ENCODE peak calls at places on chromosomes 13 and 19, in five cellular contexts. One of them, this sample, is unnamed.

GRCh38 chr13:77599351-77599750 is 63.8 kb downstream of the SCEL start:
- DNase-seq in activated CD8-positive, alpha-beta T cell treated with anti-CD3 and anti-CD28 coated beads for 36 hours: no peak
- DNase-seq in spleen: no peak
- DNase-seq in HFFc6: no peak
- DNase-seq in cardiac fibroblast: no peak
- DNase-seq in this sample: no peak

GRCh38 chr19:6021878-6022569 is 44.1 kb upstream of the RANBP3 start:
- DNase-seq in HFFc6: peak
- DNase-seq in spleen: peak
- DNase-seq in cardiac fibroblast: peak
- DNase-seq in activated CD8-positive, alpha-beta T cell treated with anti-CD3 and anti-CD28 coated beads for 36 hours: peak
- DNase-seq in this sample: no peak

GRCh38 chr13:32538234-32538620 is 368 bp downstream of the N4BP2L2 start:
- DNase-seq in activated CD8-positive, alpha-beta T cell treated with anti-CD3 and anti-CD28 coated beads for 36 hours: peak
- DNase-seq in spleen: peak
- DNase-seq in cardiac fibroblast: peak
- DNase-seq in HFFc6: peak
- DNase-seq in this sample: no peak

GRCh38 chr19:45919678-45920077 is 5.1 kb upstream of the NANOS2 start:
- DNase-seq in cardiac fibroblast: no peak
- DNase-seq in HFFc6: no peak
- DNase-seq in activated CD8-positive, alpha-beta T cell treated with anti-CD3 and anti-CD28 coated beads for 36 hours: peak
- DNase-seq in spleen: no peak
- DNase-seq in this sample: no peak

GRCh38 chr13:94352057-94352456 is 127.4 kb downstream of the DCT start:
- DNase-seq in HFFc6: no peak
- DNase-seq in spleen: no peak
- DNase-seq in activated CD8-positive, alpha-beta T cell treated with anti-CD3 and anti-CD28 coated beads for 36 hours: no peak
- DNase-seq in cardiac fibroblast: peak
- DNase-seq in this sample: no peak

GRCh38 chr19:35153701-35154534 is 617 bp upstream of the FXYD5 start:
- DNase-seq in HFFc6: no peak
- DNase-seq in activated CD8-positive, alpha-beta T cell treated with anti-CD3 and anti-CD28 coated beads for 36 hours: peak
- DNase-seq in spleen: peak
- DNase-seq in cardiac fibroblast: no peak
- DNase-seq in this sample: no peak

GRCh38 chr19:57351867-57352266 is 796 bp downstream of the ZNF304 start:
- DNase-seq in HFFc6: peak
- DNase-seq in spleen: no peak
- DNase-seq in cardiac fibroblast: peak
- DNase-seq in activated CD8-positive, alpha-beta T cell treated with anti-CD3 and anti-CD28 coated beads for 36 hours: peak
- DNase-seq in this sample: no peak

GRCh38 chr19:58399903-58400637 is 4.6 kb downstream of the RNF225 start:
- DNase-seq in spleen: no peak
- DNase-seq in activated CD8-positive, alpha-beta T cell treated with anti-CD3 and anti-CD28 coated beads for 36 hours: no peak
- DNase-seq in cardiac fibroblast: no peak
- DNase-seq in HFFc6: no peak
- DNase-seq in this sample: no peak

GRCh38 chr13:77574076-77574475 is 38.6 kb downstream of the SCEL start:
- DNase-seq in cardiac fibroblast: no peak
- DNase-seq in spleen: no peak
- DNase-seq in activated CD8-positive, alpha-beta T cell treated with anti-CD3 and anti-CD28 coated beads for 36 hours: no peak
- DNase-seq in HFFc6: no peak
- DNase-seq in this sample: no peak

GRCh38 chr13:100515410-100515800 is 73.2 kb downstream of the GGACT start:
- DNase-seq in cardiac fibroblast: no peak
- DNase-seq in HFFc6: no peak
- DNase-seq in spleen: no peak
- DNase-seq in activated CD8-positive, alpha-beta T cell treated with anti-CD3 and anti-CD28 coated beads for 36 hours: no peak
- DNase-seq in this sample: no peak

GRCh38 chr19:43499042-43499441 is 5.5 kb downstream of the PHLDB3 start:
- DNase-seq in cardiac fibroblast: no peak
- DNase-seq in spleen: no peak
- DNase-seq in HFFc6: no peak
- DNase-seq in activated CD8-positive, alpha-beta T cell treated with anti-CD3 and anti-CD28 coated beads for 36 hours: no peak
- DNase-seq in this sample: no peak

GRCh38 chr13:77584111-77584510 is 48.6 kb downstream of the SCEL start:
- DNase-seq in activated CD8-positive, alpha-beta T cell treated with anti-CD3 and anti-CD28 coated beads for 36 hours: no peak
- DNase-seq in HFFc6: no peak
- DNase-seq in spleen: no peak
- DNase-seq in cardiac fibroblast: no peak
- DNase-seq in this sample: no peak

GRCh38 chr19:45601524-45602522 is at the start of gene GPR4:
- DNase-seq in cardiac fibroblast: no peak
- DNase-seq in HFFc6: no peak
- DNase-seq in spleen: no peak
- DNase-seq in activated CD8-positive, alpha-beta T cell treated with anti-CD3 and anti-CD28 coated beads for 36 hours: no peak
- DNase-seq in this sample: no peak

GRCh38 chr19:32498641-32499200 is 82.3 kb upstream of the PDCD5 start:
- DNase-seq in cardiac fibroblast: no peak
- DNase-seq in spleen: no peak
- DNase-seq in activated CD8-positive, alpha-beta T cell treated with anti-CD3 and anti-CD28 coated beads for 36 hours: peak
- DNase-seq in HFFc6: no peak
- DNase-seq in this sample: no peak

GRCh38 chr19:4533334-4533733 is 1.7 kb downstream of the PLIN5 start:
- DNase-seq in spleen: no peak
- DNase-seq in HFFc6: no peak
- DNase-seq in cardiac fibroblast: no peak
- DNase-seq in activated CD8-positive, alpha-beta T cell treated with anti-CD3 and anti-CD28 coated beads for 36 hours: no peak
- DNase-seq in this sample: no peak

GRCh38 chr19:11735375-11735774 is 3.4 kb downstream of the ZNF823 start:
- DNase-seq in cardiac fibroblast: no peak
- DNase-seq in spleen: no peak
- DNase-seq in HFFc6: no peak
- DNase-seq in activated CD8-positive, alpha-beta T cell treated with anti-CD3 and anti-CD28 coated beads for 36 hours: no peak
- DNase-seq in this sample: no peak

GRCh38 chr13:101514695-101515275 is 62.3 kb downstream of the ITGBL1 start:
- DNase-seq in HFFc6: peak
- DNase-seq in spleen: no peak
- DNase-seq in cardiac fibroblast: peak
- DNase-seq in activated CD8-positive, alpha-beta T cell treated with anti-CD3 and anti-CD28 coated beads for 36 hours: peak
- DNase-seq in this sample: no peak

GRCh38 chr19:50418186-50419021 is at the start of gene SPIB:
- DNase-seq in spleen: peak
- DNase-seq in activated CD8-positive, alpha-beta T cell treated with anti-CD3 and anti-CD28 coated beads for 36 hours: no peak
- DNase-seq in cardiac fibroblast: no peak
- DNase-seq in HFFc6: no peak
- DNase-seq in this sample: no peak

GRCh38 chr13:110507678-110508381 is 53.7 kb downstream of the RAB20 start:
- DNase-seq in spleen: no peak
- DNase-seq in HFFc6: no peak
- DNase-seq in cardiac fibroblast: no peak
- DNase-seq in activated CD8-positive, alpha-beta T cell treated with anti-CD3 and anti-CD28 coated beads for 36 hours: no peak
- DNase-seq in this sample: no peak
- TF ChIP-seq CTCF in spleen: no peak
- TF ChIP-seq CTCF in HFFc6: peak
- TF ChIP-seq CTCF in cardiac fibroblast: peak
- TF ChIP-seq CTCF in activated CD8-positive, alpha-beta T cell treated with anti-CD3 and anti-CD28 coated beads for 36 hours: no peak
- TF ChIP-seq CTCF in this sample: no peak

GRCh38 chr13:45468676-45469075 is 3.9 kb downstream of the COG3 start:
- DNase-seq in activated CD8-positive, alpha-beta T cell treated with anti-CD3 and anti-CD28 coated beads for 36 hours: peak
- DNase-seq in cardiac fibroblast: peak
- DNase-seq in HFFc6: no peak
- DNase-seq in spleen: no peak
- DNase-seq in this sample: no peak

GRCh38 chr13:45466359-45466758 is 1.6 kb downstream of the COG3 start:
- DNase-seq in activated CD8-positive, alpha-beta T cell treated with anti-CD3 and anti-CD28 coated beads for 36 hours: no peak
- DNase-seq in HFFc6: no peak
- DNase-seq in spleen: no peak
- DNase-seq in cardiac fibroblast: no peak
- DNase-seq in this sample: no peak

GRCh38 chr13:45464687-45465453 is at the start of gene COG3:
- DNase-seq in cardiac fibroblast: peak
- DNase-seq in HFFc6: peak
- DNase-seq in spleen: peak
- DNase-seq in activated CD8-positive, alpha-beta T cell treated with anti-CD3 and anti-CD28 coated beads for 36 hours: peak
- DNase-seq in this sample: peak

DNA sequence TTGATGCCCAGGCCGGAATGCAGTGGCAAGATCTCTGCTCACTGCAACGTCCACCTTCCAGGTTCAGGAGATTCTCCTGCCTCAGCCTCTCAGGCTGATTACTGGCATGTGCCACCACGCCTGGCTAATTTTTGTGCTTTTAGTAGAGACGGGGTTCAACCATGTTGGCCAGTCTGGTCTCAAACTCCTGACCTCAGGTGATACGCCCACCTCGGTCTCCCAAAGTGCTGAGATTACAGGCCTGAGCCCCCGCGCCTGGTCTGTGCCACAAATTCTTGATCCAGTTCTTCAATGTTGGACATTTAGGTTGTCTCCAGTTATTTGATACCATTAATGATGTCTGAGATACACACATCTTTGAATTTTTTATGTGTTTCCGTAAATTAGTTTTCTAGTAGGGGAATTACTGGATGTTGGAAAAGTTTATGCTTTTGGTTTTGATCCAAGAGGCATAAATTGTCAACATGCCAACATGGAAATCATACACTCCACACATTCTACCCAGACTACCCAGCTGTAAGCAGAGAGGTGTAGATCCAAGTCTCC is 525 bp upstream of the COG3 start:
- DNase-seq in spleen: peak
- DNase-seq in activated CD8-positive, alpha-beta T cell treated with anti-CD3 and anti-CD28 coated beads for 36 hours: no peak
- DNase-seq in HFFc6: no peak
- DNase-seq in cardiac fibroblast: no peak
- DNase-seq in this sample: no peak
- TF ChIP-seq CTCF in spleen: no peak
- TF ChIP-seq CTCF in activated CD8-positive, alpha-beta T cell treated with anti-CD3 and anti-CD28 coated beads for 36 hours: peak
- TF ChIP-seq CTCF in HFFc6: no peak
- TF ChIP-seq CTCF in cardiac fibroblast: peak
- TF ChIP-seq CTCF in this sample: peak

DNA sequence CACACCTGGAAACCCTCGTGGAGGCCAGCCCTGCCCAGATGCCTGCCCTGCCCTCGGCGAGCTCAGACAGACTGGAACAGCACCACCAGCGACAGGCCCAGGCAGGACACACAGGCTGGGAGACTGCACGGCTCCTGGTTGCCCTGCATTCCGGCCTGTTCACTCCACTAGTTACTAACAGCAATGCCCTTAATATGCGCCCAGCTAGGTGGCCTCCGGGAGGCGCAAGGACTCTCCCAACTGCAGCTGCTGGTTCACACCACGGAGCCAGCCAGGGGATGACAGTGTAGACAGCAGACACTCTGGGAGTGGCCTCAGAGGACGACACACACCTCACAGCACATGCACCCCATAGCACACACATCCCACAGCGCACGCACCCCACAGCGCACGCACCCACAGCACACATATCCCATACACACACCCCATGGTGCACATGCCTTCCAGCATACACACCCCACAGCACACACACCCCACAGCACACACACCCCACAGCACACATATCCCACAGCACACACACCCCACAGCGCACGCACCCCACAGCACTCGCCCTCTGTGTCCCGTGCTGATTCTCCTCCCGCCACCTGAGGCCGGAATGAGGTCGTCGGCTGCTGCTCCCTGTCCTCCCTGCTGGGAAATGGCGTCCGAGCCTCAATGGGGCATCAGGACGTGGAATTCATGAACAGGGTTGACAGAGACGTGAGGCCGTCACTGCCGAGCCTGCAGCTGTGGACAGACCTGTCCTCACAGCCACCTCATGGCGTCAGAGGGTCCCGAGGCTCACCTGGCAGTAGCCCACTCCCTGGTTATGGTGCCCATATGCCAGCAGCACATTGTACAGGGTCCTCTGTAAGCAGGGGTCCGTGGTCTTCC is 13.6 kb downstream of the GRTP1 start:
- DNase-seq in cardiac fibroblast: no peak
- DNase-seq in HFFc6: no peak
- DNase-seq in spleen: peak
- DNase-seq in activated CD8-positive, alpha-beta T cell treated with anti-CD3 and anti-CD28 coated beads for 36 hours: peak
- DNase-seq in this sample: no peak
- TF ChIP-seq CTCF in cardiac fibroblast: no peak
- TF ChIP-seq CTCF in HFFc6: no peak
- TF ChIP-seq CTCF in spleen: no peak
- TF ChIP-seq CTCF in activated CD8-positive, alpha-beta T cell treated with anti-CD3 and anti-CD28 coated beads for 36 hours: no peak
- TF ChIP-seq CTCF in this sample: peak

GRCh38 chr19:1267441-1268391 is 1.4 kb upstream of the CIRBP start:
- DNase-seq in HFFc6: peak
- DNase-seq in cardiac fibroblast: peak
- DNase-seq in spleen: peak
- DNase-seq in activated CD8-positive, alpha-beta T cell treated with anti-CD3 and anti-CD28 coated beads for 36 hours: no peak
- DNase-seq in this sample: no peak

GRCh38 chr19:1266116-1266817 is 2.9 kb upstream of the CIRBP start:
- DNase-seq in activated CD8-positive, alpha-beta T cell treated with anti-CD3 and anti-CD28 coated beads for 36 hours: peak
- DNase-seq in cardiac fibroblast: peak
- DNase-seq in spleen: peak
- DNase-seq in HFFc6: peak
- DNase-seq in this sample: no peak

GRCh38 chr19:1264801-1265610 is 4.1 kb upstream of the CIRBP start:
- DNase-seq in HFFc6: peak
- DNase-seq in activated CD8-positive, alpha-beta T cell treated with anti-CD3 and anti-CD28 coated beads for 36 hours: no peak
- DNase-seq in cardiac fibroblast: peak
- DNase-seq in spleen: peak
- DNase-seq in this sample: no peak

GRCh38 chr19:1266818-1267440 is 2.2 kb upstream of the CIRBP start:
- DNase-seq in activated CD8-positive, alpha-beta T cell treated with anti-CD3 and anti-CD28 coated beads for 36 hours: peak
- DNase-seq in cardiac fibroblast: no peak
- DNase-seq in spleen: peak
- DNase-seq in HFFc6: peak
- DNase-seq in this sample: no peak

DNA sequence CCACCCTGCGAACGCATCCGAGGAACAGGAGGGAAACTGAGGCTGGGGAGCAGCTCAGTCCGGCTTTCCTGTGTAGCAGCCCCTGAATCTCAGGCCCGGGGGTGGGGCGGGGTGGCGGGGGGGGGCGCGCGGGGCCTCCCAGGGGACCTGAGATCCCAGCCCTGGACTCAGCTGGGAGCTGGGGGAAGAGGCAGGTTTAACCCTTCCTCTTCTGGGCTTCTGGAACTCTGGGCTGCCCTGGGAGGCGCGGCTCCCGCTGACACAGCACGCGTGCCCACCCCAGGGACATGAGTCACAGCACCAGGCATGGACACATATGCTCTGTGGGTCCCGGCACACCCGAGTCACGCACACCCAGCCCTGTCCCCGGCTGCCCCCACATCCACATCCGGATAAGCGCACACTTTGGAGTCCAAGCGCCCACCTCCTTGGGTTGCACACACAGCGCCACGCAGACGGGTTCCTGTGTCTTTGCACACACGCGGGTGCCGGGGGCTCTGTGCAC is 3.5 kb upstream of the CIRBP start:
- DNase-seq in cardiac fibroblast: peak
- DNase-seq in activated CD8-positive, alpha-beta T cell treated with anti-CD3 and anti-CD28 coated beads for 36 hours: peak
- DNase-seq in HFFc6: peak
- DNase-seq in spleen: peak
- DNase-seq in this sample: no peak
- TF ChIP-seq CTCF in cardiac fibroblast: no peak
- TF ChIP-seq CTCF in activated CD8-positive, alpha-beta T cell treated with anti-CD3 and anti-CD28 coated beads for 36 hours: no peak
- TF ChIP-seq CTCF in HFFc6: no peak
- TF ChIP-seq CTCF in spleen: no peak
- TF ChIP-seq CTCF in this sample: no peak